ENCODE peak calls at places on chromosomes 7 and 10, in ten cellular contexts. One of them, this sample, is unnamed.

GRCh38 chr7:50206521-50207250 is 97.8 kb upstream of the IKZF1 start:
- DNase-seq in AG09309: no peak
- DNase-seq in activated CD8-positive, alpha-beta T cell treated with anti-CD3 and anti-CD28 coated beads for 36 hours: peak
- DNase-seq in esophagus squamous epithelium: no peak
- DNase-seq in epithelial cell of proximal tubule: no peak
- DNase-seq in foreskin keratinocyte: no peak
- DNase-seq in SK-N-SH: no peak
- DNase-seq in uterus: no peak
- DNase-seq in PC-9: no peak
- DNase-seq in GM13976: no peak
- DNase-seq in this sample: no peak

GRCh38 chr10:31151301-31151700 is 119.6 kb upstream of the ZNF438 start:
- DNase-seq in SK-N-SH: no peak
- DNase-seq in GM13976: no peak
- DNase-seq in epithelial cell of proximal tubule: no peak
- DNase-seq in uterus: no peak
- DNase-seq in esophagus squamous epithelium: no peak
- DNase-seq in activated CD8-positive, alpha-beta T cell treated with anti-CD3 and anti-CD28 coated beads for 36 hours: no peak
- DNase-seq in AG09309: no peak
- DNase-seq in PC-9: no peak
- DNase-seq in foreskin keratinocyte: no peak
- DNase-seq in this sample: no peak

GRCh38 chr7:16926861-16927260 is 45.1 kb upstream of the AGR3 start:
- DNase-seq in GM13976: no peak
- DNase-seq in epithelial cell of proximal tubule: no peak
- DNase-seq in esophagus squamous epithelium: no peak
- DNase-seq in AG09309: no peak
- DNase-seq in uterus: no peak
- DNase-seq in PC-9: peak
- DNase-seq in activated CD8-positive, alpha-beta T cell treated with anti-CD3 and anti-CD28 coated beads for 36 hours: no peak
- DNase-seq in SK-N-SH: no peak
- DNase-seq in foreskin keratinocyte: no peak
- DNase-seq in this sample: no peak

GRCh38 chr10:97069576-97070362 is 116.0 kb downstream of the SLIT1 start:
- DNase-seq in SK-N-SH: no peak
- DNase-seq in activated CD8-positive, alpha-beta T cell treated with anti-CD3 and anti-CD28 coated beads for 36 hours: peak
- DNase-seq in uterus: no peak
- DNase-seq in GM13976: no peak
- DNase-seq in epithelial cell of proximal tubule: no peak
- DNase-seq in PC-9: peak
- DNase-seq in esophagus squamous epithelium: no peak
- DNase-seq in foreskin keratinocyte: peak
- DNase-seq in AG09309: no peak
- DNase-seq in this sample: no peak

GRCh38 chr7:156667110-156667436 is 26.5 kb downstream of the RNF32 start:
- DNase-seq in AG09309: no peak
- DNase-seq in SK-N-SH: no peak
- DNase-seq in foreskin keratinocyte: no peak
- DNase-seq in GM13976: no peak
- DNase-seq in uterus: no peak
- DNase-seq in PC-9: no peak
- DNase-seq in epithelial cell of proximal tubule: no peak
- DNase-seq in esophagus squamous epithelium: no peak
- DNase-seq in activated CD8-positive, alpha-beta T cell treated with anti-CD3 and anti-CD28 coated beads for 36 hours: no peak
- DNase-seq in this sample: no peak

GRCh38 chr10:106959521-106959920 is 205.0 kb downstream of the SORCS1 start:
- DNase-seq in PC-9: no peak
- DNase-seq in GM13976: no peak
- DNase-seq in SK-N-SH: no peak
- DNase-seq in epithelial cell of proximal tubule: no peak
- DNase-seq in esophagus squamous epithelium: no peak
- DNase-seq in activated CD8-positive, alpha-beta T cell treated with anti-CD3 and anti-CD28 coated beads for 36 hours: no peak
- DNase-seq in foreskin keratinocyte: no peak
- DNase-seq in AG09309: no peak
- DNase-seq in uterus: no peak
- DNase-seq in this sample: no peak

GRCh38 chr10:44874176-44874575 is 37.0 kb upstream of the TMEM72 start:
- DNase-seq in foreskin keratinocyte: no peak
- DNase-seq in AG09309: no peak
- DNase-seq in SK-N-SH: no peak
- DNase-seq in uterus: no peak
- DNase-seq in activated CD8-positive, alpha-beta T cell treated with anti-CD3 and anti-CD28 coated beads for 36 hours: no peak
- DNase-seq in epithelial cell of proximal tubule: no peak
- DNase-seq in esophagus squamous epithelium: no peak
- DNase-seq in PC-9: no peak
- DNase-seq in GM13976: no peak
- DNase-seq in this sample: no peak

GRCh38 chr10:74880041-74880440 is 53.6 kb downstream of the KAT6B start:
- DNase-seq in foreskin keratinocyte: no peak
- DNase-seq in AG09309: no peak
- DNase-seq in epithelial cell of proximal tubule: no peak
- DNase-seq in activated CD8-positive, alpha-beta T cell treated with anti-CD3 and anti-CD28 coated beads for 36 hours: no peak
- DNase-seq in SK-N-SH: no peak
- DNase-seq in GM13976: no peak
- DNase-seq in esophagus squamous epithelium: no peak
- DNase-seq in uterus: no peak
- DNase-seq in PC-9: no peak
- DNase-seq in this sample: no peak

GRCh38 chr7:47794016-47794415 is 154.2 kb downstream of the PKD1L1 start:
- DNase-seq in PC-9: no peak
- DNase-seq in activated CD8-positive, alpha-beta T cell treated with anti-CD3 and anti-CD28 coated beads for 36 hours: no peak
- DNase-seq in GM13976: no peak
- DNase-seq in SK-N-SH: no peak
- DNase-seq in AG09309: no peak
- DNase-seq in uterus: no peak
- DNase-seq in epithelial cell of proximal tubule: no peak
- DNase-seq in foreskin keratinocyte: no peak
- DNase-seq in esophagus squamous epithelium: no peak
- DNase-seq in this sample: no peak

GRCh38 chr7:47791682-47792081 is 156.6 kb downstream of the PKD1L1 start:
- DNase-seq in PC-9: no peak
- DNase-seq in activated CD8-positive, alpha-beta T cell treated with anti-CD3 and anti-CD28 coated beads for 36 hours: no peak
- DNase-seq in epithelial cell of proximal tubule: no peak
- DNase-seq in SK-N-SH: no peak
- DNase-seq in esophagus squamous epithelium: no peak
- DNase-seq in AG09309: no peak
- DNase-seq in GM13976: no peak
- DNase-seq in foreskin keratinocyte: no peak
- DNase-seq in uterus: no peak
- DNase-seq in this sample: no peak

GRCh38 chr7:47795631-47796030 is 152.6 kb downstream of the PKD1L1 start:
- DNase-seq in esophagus squamous epithelium: no peak
- DNase-seq in uterus: no peak
- DNase-seq in activated CD8-positive, alpha-beta T cell treated with anti-CD3 and anti-CD28 coated beads for 36 hours: no peak
- DNase-seq in GM13976: no peak
- DNase-seq in SK-N-SH: no peak
- DNase-seq in AG09309: peak
- DNase-seq in epithelial cell of proximal tubule: no peak
- DNase-seq in PC-9: peak
- DNase-seq in foreskin keratinocyte: no peak
- DNase-seq in this sample: no peak

GRCh38 chr7:47796347-47796746 is 151.9 kb downstream of the PKD1L1 start:
- DNase-seq in uterus: no peak
- DNase-seq in activated CD8-positive, alpha-beta T cell treated with anti-CD3 and anti-CD28 coated beads for 36 hours: no peak
- DNase-seq in AG09309: no peak
- DNase-seq in SK-N-SH: no peak
- DNase-seq in GM13976: no peak
- DNase-seq in PC-9: no peak
- DNase-seq in epithelial cell of proximal tubule: no peak
- DNase-seq in foreskin keratinocyte: no peak
- DNase-seq in esophagus squamous epithelium: no peak
- DNase-seq in this sample: no peak

DNA sequence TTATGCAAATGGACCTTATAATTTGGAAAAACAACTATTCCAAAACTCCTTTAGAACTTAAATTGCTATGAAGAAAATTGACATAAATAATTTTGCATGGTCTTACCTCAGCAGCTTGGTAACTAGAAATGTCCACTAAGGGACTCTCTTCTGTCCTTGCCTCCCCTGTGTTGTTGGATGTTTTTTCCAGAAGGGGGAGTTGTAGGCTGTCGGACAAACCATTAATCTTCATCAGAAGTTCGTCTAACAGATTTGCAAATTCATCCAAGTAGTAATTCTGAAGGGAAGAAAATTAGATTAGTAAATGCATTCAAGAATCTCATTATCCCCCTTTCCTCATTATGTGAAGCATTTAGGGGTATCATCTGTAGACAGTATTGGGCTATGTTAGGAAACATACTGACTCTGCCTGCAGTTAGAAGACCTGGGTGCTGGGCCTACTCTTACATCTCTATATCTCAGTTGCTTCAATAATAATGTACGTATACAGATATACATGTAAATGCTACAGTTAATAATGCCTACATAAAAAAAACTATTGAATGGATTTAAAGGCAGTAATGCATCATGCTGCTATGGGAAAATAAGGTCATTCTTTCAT is 155.6 kb downstream of the PKD1L1 start:
- DNase-seq in epithelial cell of proximal tubule: no peak
- DNase-seq in uterus: no peak
- DNase-seq in foreskin keratinocyte: no peak
- DNase-seq in PC-9: no peak
- DNase-seq in activated CD8-positive, alpha-beta T cell treated with anti-CD3 and anti-CD28 coated beads for 36 hours: no peak
- DNase-seq in SK-N-SH: no peak
- DNase-seq in esophagus squamous epithelium: no peak
- DNase-seq in AG09309: no peak
- DNase-seq in GM13976: no peak
- DNase-seq in this sample: no peak
- TF ChIP-seq CTCF in epithelial cell of proximal tubule: peak
- TF ChIP-seq CTCF in uterus: no peak
- TF ChIP-seq CTCF in foreskin keratinocyte: peak
- TF ChIP-seq CTCF in PC-9: peak
- TF ChIP-seq CTCF in activated CD8-positive, alpha-beta T cell treated with anti-CD3 and anti-CD28 coated beads for 36 hours: no peak
- TF ChIP-seq CTCF in SK-N-SH: peak
- TF ChIP-seq CTCF in esophagus squamous epithelium: peak
- TF ChIP-seq CTCF in AG09309: peak
- TF ChIP-seq CTCF in GM13976: no peak
- TF ChIP-seq CTCF in this sample: peak

DNA sequence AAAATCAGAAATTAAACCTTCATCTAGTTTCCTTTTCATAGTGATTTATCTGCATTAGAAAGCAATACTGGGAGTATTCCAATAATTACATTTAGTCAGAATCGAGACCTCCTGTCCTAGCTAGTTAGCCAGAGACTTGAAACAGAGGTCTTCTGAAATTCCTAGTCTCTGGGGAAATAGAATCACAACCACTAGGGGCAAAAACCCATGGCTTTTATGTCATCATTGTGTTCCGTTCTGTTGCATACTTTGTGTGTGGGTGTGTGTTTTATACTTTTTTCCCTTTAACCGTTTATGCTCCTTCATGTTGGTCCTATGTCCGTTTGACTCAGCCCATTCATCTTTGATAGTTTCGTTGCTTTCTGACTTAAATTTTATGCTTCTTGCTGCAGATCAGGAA is 79.8 kb downstream of the RALA start:
- DNase-seq in AG09309: no peak
- DNase-seq in uterus: no peak
- DNase-seq in esophagus squamous epithelium: no peak
- DNase-seq in GM13976: no peak
- DNase-seq in PC-9: no peak
- DNase-seq in epithelial cell of proximal tubule: no peak
- DNase-seq in foreskin keratinocyte: no peak
- DNase-seq in activated CD8-positive, alpha-beta T cell treated with anti-CD3 and anti-CD28 coated beads for 36 hours: no peak
- DNase-seq in SK-N-SH: peak
- DNase-seq in this sample: no peak
- TF ChIP-seq CTCF in AG09309: peak
- TF ChIP-seq CTCF in uterus: no peak
- TF ChIP-seq CTCF in esophagus squamous epithelium: no peak
- TF ChIP-seq CTCF in GM13976: no peak
- TF ChIP-seq CTCF in PC-9: no peak
- TF ChIP-seq CTCF in epithelial cell of proximal tubule: peak
- TF ChIP-seq CTCF in foreskin keratinocyte: peak
- TF ChIP-seq CTCF in activated CD8-positive, alpha-beta T cell treated with anti-CD3 and anti-CD28 coated beads for 36 hours: no peak
- TF ChIP-seq CTCF in SK-N-SH: peak
- TF ChIP-seq CTCF in this sample: peak

DNA sequence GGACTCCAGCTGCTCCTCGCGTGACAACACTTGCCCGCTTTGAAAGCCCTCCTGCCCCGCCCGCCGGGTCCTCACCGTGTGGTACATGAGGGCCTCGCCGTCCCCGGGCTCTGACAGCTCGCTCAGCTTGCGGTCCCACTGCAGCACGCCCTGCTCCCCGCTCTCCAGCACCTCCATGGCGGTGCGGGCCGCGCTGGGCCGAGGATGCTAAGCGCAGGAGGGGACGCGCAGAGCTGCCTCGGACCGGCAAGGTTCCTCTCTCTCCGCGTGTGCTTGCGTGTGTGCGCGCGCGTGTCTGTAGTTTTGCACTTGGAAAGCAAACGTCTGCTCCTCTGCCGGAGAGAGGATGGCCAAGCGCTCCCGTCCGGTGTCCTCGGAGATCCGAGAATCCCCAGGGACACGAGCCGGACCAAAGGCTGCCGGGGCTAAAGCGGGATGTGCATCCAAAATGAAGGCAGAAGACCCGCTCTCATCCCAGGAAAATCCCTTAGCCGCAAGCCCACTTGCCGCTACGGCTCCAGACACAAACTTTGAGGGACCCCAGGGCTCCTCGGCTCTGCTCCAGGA is at the start of gene CREB3L2:
- DNase-seq in AG09309: no peak
- DNase-seq in foreskin keratinocyte: no peak
- DNase-seq in esophagus squamous epithelium: peak
- DNase-seq in epithelial cell of proximal tubule: no peak
- DNase-seq in activated CD8-positive, alpha-beta T cell treated with anti-CD3 and anti-CD28 coated beads for 36 hours: peak
- DNase-seq in SK-N-SH: peak
- DNase-seq in uterus: peak
- DNase-seq in PC-9: peak
- DNase-seq in GM13976: no peak
- DNase-seq in this sample: peak
- TF ChIP-seq CTCF in AG09309: no peak
- TF ChIP-seq CTCF in foreskin keratinocyte: no peak
- TF ChIP-seq CTCF in esophagus squamous epithelium: no peak
- TF ChIP-seq CTCF in epithelial cell of proximal tubule: no peak
- TF ChIP-seq CTCF in activated CD8-positive, alpha-beta T cell treated with anti-CD3 and anti-CD28 coated beads for 36 hours: no peak
- TF ChIP-seq CTCF in SK-N-SH: no peak
- TF ChIP-seq CTCF in uterus: no peak
- TF ChIP-seq CTCF in PC-9: no peak
- TF ChIP-seq CTCF in GM13976: no peak
- TF ChIP-seq CTCF in this sample: no peak

DNA sequence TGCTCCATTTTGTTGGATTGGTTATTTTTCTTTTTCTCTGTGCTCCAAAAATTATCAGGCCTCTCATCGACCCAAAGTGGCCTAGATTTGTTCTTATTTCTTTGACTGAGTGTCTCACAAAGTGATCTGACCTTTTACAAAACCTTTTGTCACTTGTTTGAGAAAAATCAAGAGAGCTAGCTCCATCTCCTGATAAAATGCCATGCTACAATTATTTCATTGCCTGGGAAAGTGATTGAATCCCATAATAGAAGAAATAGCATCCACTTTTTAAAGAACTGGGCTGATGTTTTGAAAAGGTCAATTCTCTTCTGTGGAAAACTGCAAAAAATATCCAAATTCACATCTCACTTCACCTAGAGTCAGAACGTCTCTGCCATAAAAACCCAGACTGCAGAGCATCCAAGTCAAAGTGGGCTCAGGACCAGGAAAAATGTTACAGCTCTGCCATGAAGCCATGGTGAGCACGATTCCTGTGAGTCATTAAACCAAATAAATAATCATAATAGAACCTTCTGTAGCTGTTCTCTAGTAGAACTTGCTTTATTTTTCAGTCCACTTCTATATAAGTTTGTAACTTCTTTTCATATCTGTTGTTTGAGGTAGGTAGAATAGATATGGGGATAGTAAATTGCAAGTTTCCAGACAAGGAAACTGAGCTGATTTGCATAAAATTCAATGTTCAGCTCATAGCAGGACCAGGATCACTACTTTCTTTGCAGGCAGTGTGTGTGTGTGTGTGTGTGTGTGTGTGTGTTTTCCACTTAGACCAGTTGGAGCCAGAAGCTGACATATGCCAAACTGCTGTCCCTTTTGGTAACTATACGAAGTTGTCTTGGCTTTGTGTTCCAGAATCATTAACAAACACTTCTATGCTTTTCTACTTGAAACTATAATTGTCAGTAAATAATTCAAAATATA is 632.5 kb upstream of the ANKRD30A start:
- DNase-seq in activated CD8-positive, alpha-beta T cell treated with anti-CD3 and anti-CD28 coated beads for 36 hours: no peak
- DNase-seq in SK-N-SH: no peak
- DNase-seq in epithelial cell of proximal tubule: no peak
- DNase-seq in foreskin keratinocyte: peak
- DNase-seq in uterus: no peak
- DNase-seq in PC-9: no peak
- DNase-seq in GM13976: no peak
- DNase-seq in esophagus squamous epithelium: no peak
- DNase-seq in AG09309: peak
- DNase-seq in this sample: no peak
- TF ChIP-seq CTCF in activated CD8-positive, alpha-beta T cell treated with anti-CD3 and anti-CD28 coated beads for 36 hours: no peak
- TF ChIP-seq CTCF in SK-N-SH: peak
- TF ChIP-seq CTCF in epithelial cell of proximal tubule: no peak
- TF ChIP-seq CTCF in foreskin keratinocyte: peak
- TF ChIP-seq CTCF in uterus: no peak
- TF ChIP-seq CTCF in PC-9: no peak
- TF ChIP-seq CTCF in GM13976: no peak
- TF ChIP-seq CTCF in esophagus squamous epithelium: no peak
- TF ChIP-seq CTCF in AG09309: no peak
- TF ChIP-seq CTCF in this sample: no peak

This sample was measured in BE2C.